ENCODE peak calls at places on chromosomes 4 and X, in ten cellular contexts. One of them, this sample, is unnamed.

GRCh38 chr4:7414046-7414445 is 20.7 kb downstream of the PSAPL1 start:
- DNase-seq in breast epithelium: peak
- DNase-seq in uterus: no peak
- DNase-seq in tibial nerve: no peak
- DNase-seq in testis: peak
- DNase-seq in lower leg skin: no peak
- DNase-seq in gastrocnemius medialis: no peak
- DNase-seq in A549: no peak
- DNase-seq in HCT116: no peak
- DNase-seq in heart left ventricle: no peak
- DNase-seq in this sample: no peak

GRCh38 chrX:137342969-137343368 is 223.0 kb upstream of the ZIC3 start:
- DNase-seq in A549: no peak
- DNase-seq in tibial nerve: no peak
- DNase-seq in uterus: no peak
- DNase-seq in HCT116: no peak
- DNase-seq in heart left ventricle: no peak
- DNase-seq in lower leg skin: no peak
- DNase-seq in breast epithelium: no peak
- DNase-seq in gastrocnemius medialis: no peak
- DNase-seq in testis: no peak
- DNase-seq in this sample: no peak

GRCh38 chrX:38561951-38562719 is 793 bp downstream of the TSPAN7 start:
- DNase-seq in heart left ventricle: peak
- DNase-seq in tibial nerve: no peak
- DNase-seq in breast epithelium: no peak
- DNase-seq in testis: peak
- DNase-seq in uterus: peak
- DNase-seq in gastrocnemius medialis: peak
- DNase-seq in A549: no peak
- DNase-seq in lower leg skin: peak
- DNase-seq in HCT116: no peak
- DNase-seq in this sample: no peak

GRCh38 chrX:74449937-74450330 is 28.6 kb downstream of the SLC16A2 start:
- DNase-seq in lower leg skin: no peak
- DNase-seq in tibial nerve: no peak
- DNase-seq in breast epithelium: no peak
- DNase-seq in testis: no peak
- DNase-seq in HCT116: no peak
- DNase-seq in A549: no peak
- DNase-seq in uterus: no peak
- DNase-seq in gastrocnemius medialis: no peak
- DNase-seq in heart left ventricle: no peak
- DNase-seq in this sample: peak

GRCh38 chr4:3434891-3435683 is 6.7 kb upstream of the HGFAC start:
- DNase-seq in uterus: no peak
- DNase-seq in HCT116: no peak
- DNase-seq in heart left ventricle: no peak
- DNase-seq in tibial nerve: no peak
- DNase-seq in A549: no peak
- DNase-seq in lower leg skin: no peak
- DNase-seq in testis: no peak
- DNase-seq in breast epithelium: no peak
- DNase-seq in gastrocnemius medialis: no peak
- DNase-seq in this sample: no peak

GRCh38 chr4:101953949-101954348 is 163.4 kb downstream of the BANK1 start:
- DNase-seq in heart left ventricle: no peak
- DNase-seq in uterus: no peak
- DNase-seq in HCT116: no peak
- DNase-seq in gastrocnemius medialis: no peak
- DNase-seq in breast epithelium: no peak
- DNase-seq in lower leg skin: no peak
- DNase-seq in tibial nerve: no peak
- DNase-seq in A549: no peak
- DNase-seq in testis: no peak
- DNase-seq in this sample: no peak

GRCh38 chrX:137041329-137041728 is 7.5 kb upstream of the GPR101 start:
- DNase-seq in uterus: no peak
- DNase-seq in lower leg skin: no peak
- DNase-seq in HCT116: no peak
- DNase-seq in tibial nerve: no peak
- DNase-seq in gastrocnemius medialis: no peak
- DNase-seq in heart left ventricle: no peak
- DNase-seq in testis: no peak
- DNase-seq in A549: no peak
- DNase-seq in breast epithelium: no peak
- DNase-seq in this sample: no peak

GRCh38 chrX:110561036-110561435 is 202.4 kb downstream of the RTL9 start:
- DNase-seq in lower leg skin: no peak
- DNase-seq in breast epithelium: no peak
- DNase-seq in uterus: no peak
- DNase-seq in gastrocnemius medialis: no peak
- DNase-seq in testis: no peak
- DNase-seq in A549: no peak
- DNase-seq in tibial nerve: no peak
- DNase-seq in heart left ventricle: no peak
- DNase-seq in HCT116: no peak
- DNase-seq in this sample: no peak

DNA sequence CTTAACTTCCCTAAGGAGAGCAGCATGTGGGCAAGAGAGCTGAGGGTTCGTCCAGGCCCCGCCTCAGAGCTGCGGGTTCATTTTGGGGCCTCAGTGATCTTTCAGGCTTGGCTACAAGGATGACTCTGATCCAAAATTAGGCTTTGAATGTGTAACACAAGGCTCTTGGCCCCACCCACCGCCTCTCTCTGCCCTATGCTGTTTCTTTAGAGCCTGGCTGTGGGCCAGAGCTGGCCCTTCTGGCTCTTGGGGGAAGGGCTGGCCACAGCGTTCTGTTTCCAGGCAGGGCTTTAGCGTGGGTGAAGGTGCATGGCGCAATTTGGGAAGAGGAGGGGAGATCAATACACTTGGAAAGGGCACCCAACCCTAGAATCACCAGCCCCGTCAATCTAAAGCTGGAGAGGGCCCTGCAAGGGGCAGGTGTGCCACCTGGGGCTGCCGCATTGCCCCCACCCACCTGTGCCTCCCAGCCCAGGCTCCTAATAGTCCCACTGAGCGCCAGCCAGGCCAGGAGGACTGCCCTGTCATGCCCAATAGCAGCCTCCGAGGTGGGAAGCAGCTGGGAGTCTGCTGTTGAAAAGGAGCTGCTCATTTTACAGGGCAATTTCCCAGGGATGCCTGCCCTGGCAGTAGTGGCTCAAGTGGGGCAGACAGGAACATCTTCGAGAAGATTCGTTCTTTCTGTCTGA is 84.5 kb upstream of the MAML3 start:
- DNase-seq in heart left ventricle: peak
- DNase-seq in testis: peak
- DNase-seq in breast epithelium: peak
- DNase-seq in lower leg skin: peak
- DNase-seq in HCT116: no peak
- DNase-seq in A549: no peak
- DNase-seq in uterus: peak
- DNase-seq in gastrocnemius medialis: peak
- DNase-seq in tibial nerve: peak
- DNase-seq in this sample: no peak
- TF ChIP-seq POLR2A in heart left ventricle: no peak
- TF ChIP-seq POLR2A in testis: no peak
- TF ChIP-seq POLR2A in breast epithelium: no peak
- TF ChIP-seq POLR2A in lower leg skin: no peak
- TF ChIP-seq POLR2A in HCT116: no peak
- TF ChIP-seq POLR2A in A549: no peak
- TF ChIP-seq POLR2A in uterus: no peak
- TF ChIP-seq POLR2A in gastrocnemius medialis: peak
- TF ChIP-seq POLR2A in tibial nerve: no peak
- TF ChIP-seq POLR2A in this sample: no peak

GRCh38 chr4:184349283-184350039 is 124.9 kb downstream of the IRF2 start:
- DNase-seq in A549: no peak
- DNase-seq in lower leg skin: no peak
- DNase-seq in tibial nerve: no peak
- DNase-seq in testis: peak
- DNase-seq in HCT116: no peak
- DNase-seq in heart left ventricle: no peak
- DNase-seq in uterus: no peak
- DNase-seq in breast epithelium: no peak
- DNase-seq in gastrocnemius medialis: peak
- DNase-seq in this sample: no peak

GRCh38 chr4:184347251-184348239 is 126.8 kb downstream of the IRF2 start:
- DNase-seq in breast epithelium: no peak
- DNase-seq in heart left ventricle: peak
- DNase-seq in tibial nerve: no peak
- DNase-seq in HCT116: no peak
- DNase-seq in testis: peak
- DNase-seq in gastrocnemius medialis: peak
- DNase-seq in lower leg skin: no peak
- DNase-seq in A549: no peak
- DNase-seq in uterus: no peak
- DNase-seq in this sample: no peak

GRCh38 chr4:184350213-184350817 is 124.0 kb downstream of the IRF2 start:
- DNase-seq in gastrocnemius medialis: no peak
- DNase-seq in A549: no peak
- DNase-seq in testis: no peak
- DNase-seq in breast epithelium: no peak
- DNase-seq in heart left ventricle: no peak
- DNase-seq in lower leg skin: no peak
- DNase-seq in tibial nerve: no peak
- DNase-seq in uterus: no peak
- DNase-seq in HCT116: no peak
- DNase-seq in this sample: no peak

GRCh38 chr4:184350964-184351363 is 123.4 kb downstream of the IRF2 start:
- DNase-seq in heart left ventricle: no peak
- DNase-seq in uterus: no peak
- DNase-seq in A549: no peak
- DNase-seq in lower leg skin: no peak
- DNase-seq in HCT116: no peak
- DNase-seq in testis: no peak
- DNase-seq in gastrocnemius medialis: no peak
- DNase-seq in breast epithelium: no peak
- DNase-seq in tibial nerve: no peak
- DNase-seq in this sample: no peak

DNA sequence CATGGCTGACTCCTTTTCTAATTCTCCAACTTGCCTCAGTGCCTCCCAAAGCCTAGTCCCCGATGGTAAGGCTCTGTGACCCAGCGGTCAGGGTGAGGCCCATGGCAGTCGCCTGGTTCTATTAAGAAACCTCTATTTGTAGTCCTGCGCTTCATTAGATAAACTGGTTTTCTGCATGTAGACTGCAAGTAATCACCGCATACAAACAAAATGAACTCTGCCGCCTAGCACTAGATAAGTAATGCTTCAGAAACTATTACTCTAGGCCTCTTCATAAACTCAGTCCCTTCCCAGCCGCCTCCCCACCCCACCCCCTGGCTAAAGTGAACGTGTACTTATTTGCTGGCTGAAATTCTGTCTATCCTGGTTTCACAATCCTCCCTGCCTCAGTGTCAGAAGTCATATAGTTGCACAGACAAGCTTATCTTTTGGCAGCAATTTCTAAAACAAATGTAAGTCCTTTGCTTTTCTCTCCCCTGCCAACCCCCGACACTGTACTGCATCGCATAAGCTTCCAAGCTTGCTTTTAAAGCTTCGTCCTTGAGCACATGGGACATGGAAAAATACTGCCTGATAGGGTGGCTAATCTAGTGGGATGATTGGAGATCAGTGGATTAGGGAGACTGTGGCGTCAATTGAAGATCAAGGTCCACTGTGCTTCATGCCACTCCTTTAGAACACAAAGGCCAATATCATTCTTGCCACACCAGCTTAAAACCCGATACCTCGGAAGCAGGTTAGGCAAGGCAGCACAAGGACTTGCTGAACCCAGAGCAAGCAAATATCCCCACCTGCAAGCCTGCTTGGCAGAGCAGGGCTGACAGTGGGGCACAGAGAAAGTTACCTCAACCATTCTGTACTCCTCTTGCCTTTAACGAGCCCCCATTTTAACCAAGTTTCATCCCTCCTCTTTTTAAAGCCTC is 125.8 kb downstream of the IRF2 start:
- DNase-seq in uterus: no peak
- DNase-seq in tibial nerve: no peak
- DNase-seq in testis: peak
- DNase-seq in HCT116: no peak
- DNase-seq in lower leg skin: no peak
- DNase-seq in A549: no peak
- DNase-seq in heart left ventricle: no peak
- DNase-seq in breast epithelium: no peak
- DNase-seq in gastrocnemius medialis: peak
- DNase-seq in this sample: no peak
- TF ChIP-seq POLR2A in uterus: no peak
- TF ChIP-seq POLR2A in tibial nerve: no peak
- TF ChIP-seq POLR2A in testis: no peak
- TF ChIP-seq POLR2A in HCT116: no peak
- TF ChIP-seq POLR2A in lower leg skin: no peak
- TF ChIP-seq POLR2A in A549: no peak
- TF ChIP-seq POLR2A in heart left ventricle: no peak
- TF ChIP-seq POLR2A in breast epithelium: no peak
- TF ChIP-seq POLR2A in gastrocnemius medialis: peak
- TF ChIP-seq POLR2A in this sample: no peak

GRCh38 chrX:24464498-24464835 is 619 bp upstream of the PDK3 start:
- DNase-seq in gastrocnemius medialis: no peak
- DNase-seq in heart left ventricle: no peak
- DNase-seq in testis: no peak
- DNase-seq in breast epithelium: no peak
- DNase-seq in uterus: no peak
- DNase-seq in tibial nerve: no peak
- DNase-seq in A549: no peak
- DNase-seq in HCT116: no peak
- DNase-seq in lower leg skin: no peak
- DNase-seq in this sample: no peak

GRCh38 chrX:24464836-24465523 is at the start of gene PDK3:
- DNase-seq in breast epithelium: peak
- DNase-seq in heart left ventricle: peak
- DNase-seq in lower leg skin: peak
- DNase-seq in tibial nerve: peak
- DNase-seq in HCT116: peak
- DNase-seq in testis: peak
- DNase-seq in gastrocnemius medialis: peak
- DNase-seq in uterus: peak
- DNase-seq in A549: peak
- DNase-seq in this sample: peak

GRCh38 chrX:24466025-24466424 is 939 bp downstream of the PDK3 start:
- DNase-seq in lower leg skin: no peak
- DNase-seq in uterus: no peak
- DNase-seq in heart left ventricle: no peak
- DNase-seq in testis: no peak
- DNase-seq in breast epithelium: no peak
- DNase-seq in A549: no peak
- DNase-seq in HCT116: no peak
- DNase-seq in gastrocnemius medialis: no peak
- DNase-seq in tibial nerve: no peak
- DNase-seq in this sample: no peak

GRCh38 chrX:24463077-24463476 is 2.0 kb upstream of the PDK3 start:
- DNase-seq in HCT116: no peak
- DNase-seq in breast epithelium: no peak
- DNase-seq in lower leg skin: no peak
- DNase-seq in tibial nerve: no peak
- DNase-seq in gastrocnemius medialis: no peak
- DNase-seq in uterus: no peak
- DNase-seq in heart left ventricle: no peak
- DNase-seq in A549: no peak
- DNase-seq in testis: no peak
- DNase-seq in this sample: no peak

GRCh38 chrX:24465524-24465850 is 401 bp downstream of the PDK3 start:
- DNase-seq in testis: no peak
- DNase-seq in tibial nerve: no peak
- DNase-seq in uterus: no peak
- DNase-seq in heart left ventricle: peak
- DNase-seq in A549: no peak
- DNase-seq in breast epithelium: no peak
- DNase-seq in lower leg skin: no peak
- DNase-seq in gastrocnemius medialis: no peak
- DNase-seq in HCT116: no peak
- DNase-seq in this sample: no peak
- TF ChIP-seq POLR2A in testis: no peak
- TF ChIP-seq POLR2A in tibial nerve: no peak
- TF ChIP-seq POLR2A in uterus: no peak
- TF ChIP-seq POLR2A in heart left ventricle: no peak
- TF ChIP-seq POLR2A in A549: no peak
- TF ChIP-seq POLR2A in breast epithelium: no peak
- TF ChIP-seq POLR2A in lower leg skin: no peak
- TF ChIP-seq POLR2A in gastrocnemius medialis: no peak
- TF ChIP-seq POLR2A in HCT116: no peak
- TF ChIP-seq POLR2A in this sample: no peak

GRCh38 chr4:89110986-89111832 is at the start of gene TIGD2:
- DNase-seq in heart left ventricle: peak
- DNase-seq in testis: peak
- DNase-seq in gastrocnemius medialis: peak
- DNase-seq in lower leg skin: peak
- DNase-seq in uterus: peak
- DNase-seq in HCT116: peak
- DNase-seq in breast epithelium: peak
- DNase-seq in A549: peak
- DNase-seq in tibial nerve: peak
- DNase-seq in this sample: peak
- TF ChIP-seq POLR2A in heart left ventricle: no peak
- TF ChIP-seq POLR2A in testis: no peak
- TF ChIP-seq POLR2A in gastrocnemius medialis: peak
- TF ChIP-seq POLR2A in lower leg skin: no peak
- TF ChIP-seq POLR2A in uterus: peak
- TF ChIP-seq POLR2A in HCT116: peak
- TF ChIP-seq POLR2A in breast epithelium: peak
- TF ChIP-seq POLR2A in A549: peak
- TF ChIP-seq POLR2A in tibial nerve: no peak
- TF ChIP-seq POLR2A in this sample: peak